ENCODE peak calls at places on chromosomes 3 and 15, in six cellular contexts. I, L, H, F, T and V are unnamed samples.

GRCh38 chr15:42733027-42733426 is 3.9 kb downstream of the CDAN1 start:
- DNase-seq in I (no peak), L (no peak), H (no peak), F (no peak), T (no peak), V (no peak)

GRCh38 chr3:187773963-187774789 is 28.9 kb upstream of the BCL6 start:
- DNase-seq in I (peak), L (no peak), H (no peak), F (no peak), T (no peak), V (no peak)

GRCh38 chr15:78206326-78207109 is 27.8 kb downstream of the ACSBG1 start:
- DNase-seq in I (no peak), L (no peak), H (no peak), F (no peak), T (peak), V (no peak)

GRCh38 chr3:95923496-95924210 is 890.7 kb upstream of the EPHA6 start:
- DNase-seq in I (no peak), L (no peak), H (peak), F (no peak), T (peak), V (no peak)

GRCh38 chr3:129620828-129621605 is 14.5 kb upstream of the PLXND1 start:
- DNase-seq in I (no peak), L (no peak), H (no peak), F (no peak), T (no peak), V (no peak)

GRCh38 chr3:135869439-135870105 is 96.0 kb upstream of the PPP2R3A start:
- DNase-seq in I (no peak), L (no peak), H (no peak), F (no peak), T (peak), V (no peak)

GRCh38 chr15:73108676-73109075 is 56.4 kb downstream of the NEO1 start:
- DNase-seq in I (no peak), L (no peak), H (no peak), F (no peak), T (no peak), V (no peak)

GRCh38 chr3:160200328-160200727 is 24.9 kb upstream of the C3orf80 start:
- DNase-seq in I (no peak), L (no peak), H (no peak), F (no peak), T (no peak), V (no peak)

GRCh38 chr3:197478746-197479668 is 76.8 kb downstream of the BDH1 start:
- DNase-seq in I (no peak), L (no peak), H (no peak), F (no peak), T (no peak), V (no peak)

GRCh38 chr3:104556372-104557078 is 810.2 kb upstream of the ALCAM start:
- DNase-seq in I (no peak), L (no peak), H (no peak), F (no peak), T (no peak), V (no peak)

GRCh38 chr15:78018968-78019644 is 58.4 kb downstream of the TBC1D2B start:
- DNase-seq in I (no peak), L (no peak), H (peak), F (no peak), T (no peak), V (no peak)

GRCh38 chr15:34325368-34325767 is 12.2 kb downstream of the SLC12A6 start:
- DNase-seq in I (no peak), L (no peak), H (no peak), F (no peak), T (no peak), V (no peak)

GRCh38 chr3:4493931-4494806 is 1.0 kb downstream of the ITPR1 start:
- DNase-seq in I (peak), L (no peak), H (peak), F (no peak), T (no peak), V (no peak)

GRCh38 chr3:7697538-7697937 is 804.1 kb upstream of the LMCD1 start:
- DNase-seq in I (no peak), L (no peak), H (no peak), F (no peak), T (no peak), V (no peak)

GRCh38 chr3:160217675-160218074 is 7.5 kb upstream of the C3orf80 start:
- DNase-seq in I (no peak), L (no peak), H (no peak), F (no peak), T (no peak), V (no peak)

GRCh38 chr15:68479870-68480269 is 47.9 kb upstream of the ITGA11 start:
- DNase-seq in I (no peak), L (no peak), H (no peak), F (no peak), T (peak), V (no peak)

GRCh38 chr3:52052831-52053306 is 3.5 kb downstream of the DUSP7 start:
- DNase-seq in I (peak), L (peak), H (peak), F (peak), T (peak), V (peak)

GRCh38 chr3:29430558-29430971 is 149.7 kb downstream of the RBMS3 start:
- DNase-seq in I (no peak), L (no peak), H (no peak), F (no peak), T (peak), V (no peak)

GRCh38 chr3:181712505-181713299 is 977 bp downstream of the SOX2 start:
- DNase-seq in I (peak), L (no peak), H (no peak), F (no peak), T (no peak), V (no peak)

GRCh38 chr3:99188936-99189335 is 287.4 kb upstream of the DCBLD2 start:
- DNase-seq in I (no peak), L (no peak), H (no peak), F (no peak), T (no peak), V (no peak)

GRCh38 chr15:91223902-91224301 is 123.8 kb downstream of the SV2B start:
- DNase-seq in I (no peak), L (no peak), H (no peak), F (no peak), T (no peak), V (no peak)

GRCh38 chr15:75114796-75115195 is 86.9 kb upstream of the C15orf39 start:
- DNase-seq in I (no peak), L (no peak), H (no peak), F (no peak), T (no peak), V (no peak)

GRCh38 chr3:69379661-69380060 is 6.2 kb downstream of the FRMD4B start:
- DNase-seq in I (no peak), L (no peak), H (no peak), F (no peak), T (no peak), V (no peak)

GRCh38 chr3:141148770-141149169 is 82.9 kb upstream of the PXYLP1 start:
- DNase-seq in I (no peak), L (no peak), H (no peak), F (no peak), T (no peak), V (no peak)

GRCh38 chr15:74829991-74830390 is 3.6 kb downstream of the CPLX3 start:
- DNase-seq in I (no peak), L (no peak), H (no peak), F (no peak), T (no peak), V (no peak)

GRCh38 chr15:98713585-98714001 is 65.3 kb downstream of the IGF1R start:
- DNase-seq in I (peak), L (no peak), H (peak), F (no peak), T (no peak), V (no peak)

GRCh38 chr3:87398226-87398774 is 121.9 kb upstream of the POU1F1 start:
- DNase-seq in I (no peak), L (no peak), H (no peak), F (no peak), T (no peak), V (no peak)

GRCh38 chr15:84142888-84143337 is 92.7 kb upstream of the GOLGA6L4 start:
- DNase-seq in I (peak), L (no peak), H (peak), F (peak), T (peak), V (no peak)

GRCh38 chr3:130709671-130710070 is 37.0 kb downstream of the PIK3R4 start:
- DNase-seq in I (no peak), L (no peak), H (no peak), F (no peak), T (no peak), V (no peak)

GRCh38 chr3:179563298-179563934 is 690 bp downstream of the ACTL6A start:
- DNase-seq in I (peak), L (peak), H (peak), F (peak), T (peak), V (peak)

GRCh38 chr15:95848126-95848525 is 482.4 kb upstream of the NR2F2 start:
- DNase-seq in I (no peak), L (no peak), H (no peak), F (no peak), T (no peak), V (no peak)
- H3K27ac ChIP-seq in I (no peak), L (no peak), H (no peak), F (no peak), T (no peak), V (no peak)

GRCh38 chr3:193779933-193780332 is 186.9 kb downstream of the OPA1 start:
- DNase-seq in I (no peak), L (no peak), H (no peak), F (no peak), T (no peak), V (no peak)

GRCh38 chr3:193782280-193782654 is 189.3 kb downstream of the OPA1 start:
- DNase-seq in I (no peak), L (no peak), H (no peak), F (no peak), T (no peak), V (no peak)

GRCh38 chr3:193780810-193781472 is 187.9 kb downstream of the OPA1 start:
- DNase-seq in I (peak), L (no peak), H (peak), F (no peak), T (peak), V (peak)

GRCh38 chr3:193778676-193779075 is 185.7 kb downstream of the OPA1 start:
- DNase-seq in I (no peak), L (no peak), H (no peak), F (no peak), T (no peak), V (no peak)

DNA sequence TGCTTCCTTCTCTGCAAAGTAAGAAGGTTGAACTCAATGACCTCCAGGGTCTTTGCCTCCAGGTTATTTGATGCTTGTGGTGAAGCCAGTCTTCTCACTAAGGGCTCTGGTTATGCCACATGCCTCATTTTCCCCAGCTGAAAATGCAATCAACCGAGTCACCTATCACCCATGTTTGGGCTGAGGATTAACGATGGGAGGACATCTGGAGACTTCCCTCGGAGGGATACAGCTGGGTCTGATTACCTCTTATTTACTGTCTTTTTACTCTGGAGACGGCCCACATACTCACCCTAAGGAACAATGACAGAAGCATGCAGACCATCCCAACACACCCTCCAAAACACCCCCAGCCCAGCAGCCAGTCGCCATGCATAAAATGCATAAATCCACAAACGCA is 187.4 kb downstream of the OPA1 start:
- DNase-seq in I (no peak), L (no peak), H (no peak), F (no peak), T (no peak), V (no peak)
- H3K27ac ChIP-seq in I (no peak), L (no peak), H (no peak), F (no peak), T (no peak), V (no peak)

GRCh38 chr3:188941103-188941502 is 230.7 kb upstream of the TPRG1 start:
- DNase-seq in I (peak), L (no peak), H (peak), F (no peak), T (no peak), V (no peak)

GRCh38 chr3:188938999-188939398 is 232.8 kb upstream of the TPRG1 start:
- DNase-seq in I (no peak), L (no peak), H (no peak), F (no peak), T (no peak), V (no peak)

GRCh38 chr3:188937389-188937788 is 234.4 kb upstream of the TPRG1 start:
- DNase-seq in I (no peak), L (no peak), H (no peak), F (no peak), T (peak), V (no peak)

GRCh38 chr3:188939799-188940198 is 232.0 kb upstream of the TPRG1 start:
- DNase-seq in I (no peak), L (no peak), H (no peak), F (no peak), T (no peak), V (no peak)

DNA sequence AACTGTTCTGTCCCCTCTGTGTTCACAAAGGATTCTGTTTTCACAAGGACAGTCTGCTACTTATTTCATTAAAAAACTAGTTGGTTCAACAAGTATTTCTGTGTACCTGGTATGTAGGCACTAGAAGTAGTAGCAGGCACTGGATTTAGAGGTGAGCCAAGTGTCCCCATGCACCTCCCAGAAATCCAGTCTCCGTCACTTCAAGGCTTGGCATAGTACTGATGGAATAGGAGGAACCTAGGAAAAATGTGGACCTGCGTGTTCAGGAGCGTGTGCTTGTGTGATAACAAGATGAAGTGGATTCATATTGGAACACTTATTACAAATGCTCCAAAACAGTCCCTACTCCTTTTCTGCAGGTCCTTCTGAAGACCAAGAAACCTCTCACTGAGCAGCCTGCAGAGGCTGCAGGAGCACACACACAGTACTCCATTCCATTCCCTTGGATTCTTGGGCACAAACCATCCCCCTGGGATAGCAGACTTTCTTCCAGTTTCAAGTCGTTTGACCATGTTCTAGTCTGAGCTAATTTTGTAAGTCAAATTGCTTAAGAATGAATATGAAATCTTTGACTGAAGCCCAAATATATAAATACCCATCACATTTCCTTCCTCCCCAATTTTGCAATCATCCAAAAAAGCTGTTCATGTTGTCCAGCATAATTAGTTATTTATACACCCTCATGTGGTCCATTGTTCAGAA is 231.4 kb upstream of the TPRG1 start:
- DNase-seq in I (no peak), L (no peak), H (no peak), F (no peak), T (no peak), V (no peak)
- H3K27ac ChIP-seq in I (no peak), L (peak), H (peak), F (no peak), T (no peak), V (peak)

DNA sequence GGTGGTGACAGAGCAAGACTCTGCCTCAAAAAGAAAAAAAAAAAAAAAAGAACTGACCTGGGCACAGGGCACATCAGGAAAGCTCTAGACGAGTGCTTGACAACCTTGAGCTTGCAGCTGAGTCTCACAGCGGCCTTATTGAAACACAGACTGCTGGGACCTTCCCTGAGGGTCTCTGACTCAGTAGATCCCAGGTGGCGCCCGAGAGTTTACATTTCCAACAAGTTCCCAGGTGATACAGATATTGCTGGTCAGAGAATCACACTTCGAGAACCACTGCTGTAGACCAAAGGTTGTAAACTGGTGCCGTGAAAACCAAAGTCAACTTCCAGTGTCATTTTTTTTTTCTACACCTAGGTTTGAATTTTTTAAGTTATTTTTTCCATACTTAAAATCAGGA is 573.2 kb upstream of the MDFIC2 start:
- DNase-seq in I (peak), L (no peak), H (no peak), F (no peak), T (no peak), V (no peak)
- H3K27ac ChIP-seq in I (no peak), L (no peak), H (no peak), F (no peak), T (no peak), V (no peak)